ENCODE peak calls at places on chromosomes 4 and X, in ten cellular contexts. B, Z, L, D, H, W, Y, I, A and O are unnamed samples.

GRCh38 chrX:76454456-76454927 is 27.0 kb downstream of the MAGEE1 start:
- DNase-seq in B (peak), Z (no peak), L (no peak), D (no peak), H (peak), W (peak), Y (no peak), I (peak), A (peak), O (no peak)

GRCh38 chr4:3388461-3389185 is 53.1 kb upstream of the HGFAC start:
- DNase-seq in B (no peak), Z (peak), L (no peak), D (peak), H (no peak), W (peak), Y (no peak), I (peak), A (no peak), O (peak)

GRCh38 chr4:123325241-123325681 is 71.3 kb upstream of the SPRY1 start:
- DNase-seq in B (no peak), Z (peak), L (no peak), D (no peak), H (no peak), W (no peak), Y (no peak), I (no peak), A (no peak), O (no peak)

GRCh38 chr4:105946771-105947170 is 51.5 kb downstream of the NPNT start:
- DNase-seq in B (no peak), Z (no peak), L (no peak), D (no peak), H (no peak), W (no peak), Y (no peak), I (no peak), A (no peak), O (no peak)

GRCh38 chrX:31223817-31224216 is 152.0 kb upstream of the FTHL17 start:
- DNase-seq in B (no peak), Z (no peak), L (no peak), D (peak), H (no peak), W (peak), Y (no peak), I (peak), A (no peak), O (no peak)

GRCh38 chr4:165325732-165326512 is 1.5 kb upstream of the MSMO1 start:
- DNase-seq in B (no peak), Z (peak), L (no peak), D (peak), H (peak), W (peak), Y (no peak), I (peak), A (no peak), O (no peak)

GRCh38 chrX:22404297-22404696 is 131.6 kb downstream of the CBLL2 start:
- DNase-seq in B (no peak), Z (no peak), L (no peak), D (no peak), H (no peak), W (peak), Y (no peak), I (no peak), A (no peak), O (no peak)

GRCh38 chr4:5524900-5525299 is 183.5 kb downstream of the EVC2 start:
- DNase-seq in B (no peak), Z (peak), L (no peak), D (peak), H (no peak), W (peak), Y (peak), I (peak), A (no peak), O (no peak)

GRCh38 chr4:153438916-153439756 is 27.0 kb upstream of the TMEM131L start:
- DNase-seq in B (no peak), Z (no peak), L (peak), D (no peak), H (no peak), W (no peak), Y (no peak), I (no peak), A (no peak), O (peak)

GRCh38 chr4:186808635-186809018 is 85.0 kb upstream of the FAT1 start:
- DNase-seq in B (no peak), Z (no peak), L (no peak), D (peak), H (no peak), W (peak), Y (no peak), I (peak), A (no peak), O (no peak)

GRCh38 chr4:40423735-40424134 is 88.6 kb downstream of the CHRNA9 start:
- DNase-seq in B (no peak), Z (no peak), L (no peak), D (no peak), H (no peak), W (peak), Y (no peak), I (peak), A (no peak), O (peak)

GRCh38 chr4:15002659-15003440 is 569 bp downstream of the CPEB2 start:
- DNase-seq in B (no peak), Z (peak), L (peak), D (peak), H (peak), W (peak), Y (peak), I (peak), A (peak), O (peak)

GRCh38 chrX:14476169-14476568 is 53.2 kb upstream of the GLRA2 start:
- DNase-seq in B (no peak), Z (no peak), L (no peak), D (no peak), H (no peak), W (peak), Y (peak), I (peak), A (peak), O (no peak)

GRCh38 chr4:53840643-53841042 is 223.8 kb downstream of the CHIC2 start:
- DNase-seq in B (no peak), Z (no peak), L (no peak), D (no peak), H (no peak), W (peak), Y (no peak), I (no peak), A (no peak), O (no peak)

GRCh38 chr4:86055898-86056297 is 304.0 kb downstream of the MAPK10 start:
- DNase-seq in B (no peak), Z (no peak), L (no peak), D (no peak), H (no peak), W (no peak), Y (no peak), I (peak), A (no peak), O (no peak)

GRCh38 chr4:122139139-122139538 is 13.0 kb upstream of the BLTP1 start:
- DNase-seq in B (no peak), Z (no peak), L (no peak), D (no peak), H (no peak), W (no peak), Y (no peak), I (no peak), A (no peak), O (no peak)

GRCh38 chrX:17414839-17415238 is 39.8 kb downstream of the NHS start:
- DNase-seq in B (no peak), Z (no peak), L (no peak), D (no peak), H (peak), W (no peak), Y (no peak), I (no peak), A (peak), O (no peak)

GRCh38 chr4:112031712-112032328 is 113.4 kb upstream of the FAM241A start:
- DNase-seq in B (no peak), Z (peak), L (peak), D (peak), H (peak), W (peak), Y (peak), I (peak), A (peak), O (peak)

GRCh38 chrX:21800344-21800770 is 39.1 kb upstream of the MBTPS2 start:
- DNase-seq in B (no peak), Z (peak), L (no peak), D (no peak), H (peak), W (peak), Y (no peak), I (peak), A (no peak), O (no peak)

GRCh38 chr4:87680271-87680670 is 30.2 kb downstream of the DMP1 start:
- DNase-seq in B (no peak), Z (no peak), L (no peak), D (no peak), H (no peak), W (no peak), Y (no peak), I (no peak), A (no peak), O (no peak)

GRCh38 chr4:98939892-98940298 is 11.0 kb upstream of the EIF4E start:
- DNase-seq in B (no peak), Z (peak), L (no peak), D (peak), H (peak), W (peak), Y (no peak), I (peak), A (peak), O (peak)

GRCh38 chrX:46812445-46812844 is 24.4 kb upstream of the RP2 start:
- DNase-seq in B (no peak), Z (no peak), L (no peak), D (no peak), H (peak), W (no peak), Y (no peak), I (no peak), A (no peak), O (peak)

GRCh38 chrX:155563099-155563498 is 49.7 kb downstream of the TMLHE start:
- DNase-seq in B (no peak), Z (no peak), L (no peak), D (no peak), H (no peak), W (no peak), Y (no peak), I (no peak), A (no peak), O (no peak)

GRCh38 chr4:112173593-112174559 is 28.6 kb downstream of the FAM241A start:
- DNase-seq in B (no peak), Z (no peak), L (no peak), D (no peak), H (peak), W (no peak), Y (no peak), I (peak), A (no peak), O (no peak)

GRCh38 chr4:40221744-40222143 is 24.9 kb downstream of the RHOH start:
- DNase-seq in B (no peak), Z (no peak), L (no peak), D (no peak), H (no peak), W (no peak), Y (no peak), I (no peak), A (no peak), O (no peak)

GRCh38 chr4:92994727-92995126 is 691.0 kb downstream of the GRID2 start:
- DNase-seq in B (no peak), Z (no peak), L (no peak), D (no peak), H (no peak), W (no peak), Y (no peak), I (no peak), A (no peak), O (no peak)

GRCh38 chr4:56530269-56531148 is 24.9 kb downstream of the ARL9 start:
- DNase-seq in B (peak), Z (peak), L (peak), D (peak), H (peak), W (peak), Y (peak), I (peak), A (peak), O (peak)